ENCODE peak calls at places on chromosomes 6 and 20, in seven cellular contexts. Q is NAMALWA, U is bronchial epithelial cell, V is lower lobe of right lung, B is MM.1S, X is H4, Y is adrenal gland. A is an unnamed sample.

GRCh38 chr6:18308070-18308735 is 43.9 kb upstream of the DEK start:
- DNase-seq in Y (no peak), X (no peak), V (no peak), B (no peak), Q (no peak), U (peak; percentile 30), A (no peak)

GRCh38 chr20:63309261-63310071 is 16.5 kb downstream of the COL20A1 start:
- DNase-seq in Q (peak; percentile 19), Y (peak; percentile 69), B (no peak), X (peak; percentile 27), U (no peak), V (no peak), A (peak; percentile 5)

GRCh38 chr20:47468290-47469050 is 33.2 kb upstream of the NCOA3 start:
- DNase-seq in X (no peak), V (no peak), B (peak; percentile 79), Y (no peak), U (no peak), Q (peak; percentile 96), A (no peak)

GRCh38 chr20:46999821-47000465 is 105.3 kb downstream of the EYA2 start:
- DNase-seq in Q (peak; percentile 36), Y (no peak), B (no peak), X (no peak), U (no peak), V (no peak), A (no peak)

GRCh38 chr20:63183422-63184146 is 32.3 kb downstream of the YTHDF1 start:
- DNase-seq in U (peak; percentile 15), Y (peak; percentile 69), B (peak; percentile 28), Q (peak; percentile 72), X (no peak), V (peak; percentile 62), A (peak; percentile 7)

GRCh38 chr6:42653851-42654250 is 68.5 kb downstream of the PRPH2 start:
- DNase-seq in B (no peak), X (no peak), Q (no peak), V (no peak), U (no peak), Y (no peak), A (no peak)

GRCh38 chr6:170136541-170137175 is 154.2 kb downstream of the DLL1 start:
- DNase-seq in V (peak; percentile 45), B (no peak), Q (no peak), X (no peak), U (no peak), Y (no peak), A (no peak)

GRCh38 chr20:986733-987355 is 15.3 kb downstream of the RSPO4 start:
- DNase-seq in Q (no peak), V (no peak), B (no peak), X (peak; percentile 20), U (peak; percentile 40), Y (no peak), A (peak; percentile 3)

GRCh38 chr6:139291813-139292619 is at the start of gene TXLNB:
- DNase-seq in U (peak; percentile 61), Y (peak; percentile 86), X (peak; percentile 84), B (peak; percentile 88), Q (peak; percentile 84), V (peak; percentile 82), A (peak; percentile 89)

GRCh38 chr6:25922301-25922700 is 8.2 kb downstream of the SLC17A2 start:
- DNase-seq in U (no peak), V (no peak), Y (no peak), X (no peak), Q (no peak), B (no peak), A (peak; percentile 59)